ENCODE peak calls at places on chromosomes 6 and 20, in six cellular contexts. X is IMR-90; R is GM23338; S is activated CD4-positive, alpha-beta T cell treated with anti-CD3 and anti-CD28 coated beads for 48 hours; M is NCI-H2081; N is GM12892. C is an unnamed sample.

GRCh38 chr6:27864906-27865883 is 47.0 kb downstream of the OR2B2 start:
- DNase-seq in X (peak; percentile 99), N (peak; percentile 51), R (peak; percentile 97), S (peak; percentile 82), M (peak; percentile 93), C (peak; percentile 99)

GRCh38 chr20:23049201-23049932 is at the start of gene THBD:
- DNase-seq in N (no peak), S (no peak), R (peak; percentile 68), X (peak; percentile 12), M (peak; percentile 46), C (no peak)

GRCh38 chr6:149236584-149236983 is 80.9 kb upstream of the TAB2 start:
- DNase-seq in R (no peak), X (no peak), M (peak; percentile 43), N (no peak), S (no peak), C (no peak)

GRCh38 chr6:118537579-118537978 is 10.5 kb upstream of the PLN start:
- DNase-seq in N (no peak), X (no peak), S (no peak), M (no peak), R (no peak), C (no peak)

GRCh38 chr6:139981810-139982550 is 607.5 kb upstream of the CITED2 start:
- DNase-seq in M (peak; percentile 39), R (peak; percentile 61), S (no peak), N (no peak), X (peak; percentile 80), C (no peak)

GRCh38 chr6:37882724-37883413 is 63.3 kb downstream of the ZFAND3 start:
- DNase-seq in X (peak; percentile 87), M (no peak), R (no peak), S (no peak), N (no peak), C (no peak)

GRCh38 chr6:111757342-111757741 is 115.9 kb downstream of the FYN start:
- DNase-seq in N (no peak), S (no peak), R (peak; percentile 42), X (peak; percentile 84), M (no peak), C (no peak)

GRCh38 chr6:4776493-4776966 is 326 bp downstream of the CDYL start:
- DNase-seq in X (no peak), S (peak; percentile 56), R (peak; percentile 49), N (peak; percentile 34), M (no peak), C (peak; percentile 66)

GRCh38 chr20:45077559-45077958 is 23.4 kb downstream of the KCNS1 start:
- DNase-seq in M (no peak), N (no peak), R (no peak), S (no peak), X (no peak), C (no peak)

GRCh38 chr6:155154158-155154830 is 109.5 kb upstream of the CLDN20 start:
- DNase-seq in R (no peak), S (peak; percentile 43), N (no peak), M (peak; percentile 86), X (peak; percentile 96), C (no peak)

GRCh38 chr6:1461207-1461606 is 71.8 kb downstream of the FOXF2 start:
- DNase-seq in R (no peak), S (no peak), N (no peak), X (peak; percentile 79), M (no peak), C (no peak)

C was measured in OCI-LY7.